ENCODE peak calls at places on chromosomes 5 and 9, in seven cellular contexts. S, D, Y, Q, G, E and B are unnamed samples.

GRCh38 chr5:87132696-87133095 is 135.0 kb upstream of the RASA1 start:
- DNase-seq in S (peak), D (no peak), Y (no peak), Q (no peak), G (peak), E (no peak), B (no peak)

GRCh38 chr9:2082802-2083201 is 67.7 kb downstream of the SMARCA2 start:
- DNase-seq in S (no peak), D (no peak), Y (no peak), Q (peak), G (no peak), E (no peak), B (no peak)

GRCh38 chr9:108861464-108861863 is 602 bp upstream of the ACTL7A start:
- DNase-seq in S (no peak), D (no peak), Y (no peak), Q (no peak), G (no peak), E (no peak), B (no peak)

GRCh38 chr9:134922066-134922931 is 4.6 kb upstream of the FCN1 start:
- DNase-seq in S (no peak), D (peak), Y (no peak), Q (peak), G (no peak), E (no peak), B (no peak)

GRCh38 chr9:98222885-98223640 is 30.6 kb upstream of the CORO2A start:
- DNase-seq in S (peak), D (no peak), Y (no peak), Q (peak), G (peak), E (no peak), B (no peak)

GRCh38 chr5:31036407-31036806 is 157.1 kb upstream of the CDH6 start:
- DNase-seq in S (peak), D (no peak), Y (no peak), Q (peak), G (peak), E (no peak), B (no peak)

GRCh38 chr5:132747693-132748440 is 641 bp downstream of the CCNI2 start:
- DNase-seq in S (no peak), D (no peak), Y (peak), Q (no peak), G (no peak), E (peak), B (no peak)

GRCh38 chr9:727767-728166 is 113.7 kb upstream of the DMRT1 start:
- DNase-seq in S (no peak), D (no peak), Y (no peak), Q (no peak), G (peak), E (no peak), B (no peak)

GRCh38 chr5:138230261-138230660 is 17.1 kb upstream of the CDC23 start:
- DNase-seq in S (peak), D (no peak), Y (no peak), Q (no peak), G (no peak), E (no peak), B (no peak)

GRCh38 chr5:38104497-38105230 is 153.7 kb upstream of the EGFLAM start:
- DNase-seq in S (no peak), D (no peak), Y (no peak), Q (no peak), G (peak), E (no peak), B (no peak)

GRCh38 chr5:147949711-147950573 is 43.6 kb upstream of the C5orf46 start:
- DNase-seq in S (peak), D (no peak), Y (no peak), Q (peak), G (peak), E (no peak), B (no peak)

GRCh38 chr9:119698535-119698934 is 329.3 kb upstream of the BRINP1 start:
- DNase-seq in S (no peak), D (no peak), Y (no peak), Q (no peak), G (no peak), E (no peak), B (no peak)

GRCh38 chr5:123785160-123786001 is 273.4 kb downstream of the CSNK1G3 start:
- DNase-seq in S (peak), D (no peak), Y (no peak), Q (peak), G (peak), E (peak), B (no peak)

GRCh38 chr9:131744171-131744714 is 4.4 kb upstream of the RAPGEF1 start:
- DNase-seq in S (peak), D (no peak), Y (peak), Q (no peak), G (no peak), E (peak), B (no peak)

GRCh38 chr5:138770291-138770690 is 17.1 kb downstream of the CTNNA1 start:
- DNase-seq in S (no peak), D (no peak), Y (no peak), Q (no peak), G (no peak), E (no peak), B (no peak)

GRCh38 chr5:143642791-143643190 is 169.2 kb upstream of the HMHB1 start:
- DNase-seq in S (peak), D (no peak), Y (no peak), Q (no peak), G (peak), E (no peak), B (no peak)

GRCh38 chr9:37005517-37006140 is 28.4 kb downstream of the PAX5 start:
- DNase-seq in S (no peak), D (no peak), Y (no peak), Q (no peak), G (no peak), E (no peak), B (no peak)

DNA sequence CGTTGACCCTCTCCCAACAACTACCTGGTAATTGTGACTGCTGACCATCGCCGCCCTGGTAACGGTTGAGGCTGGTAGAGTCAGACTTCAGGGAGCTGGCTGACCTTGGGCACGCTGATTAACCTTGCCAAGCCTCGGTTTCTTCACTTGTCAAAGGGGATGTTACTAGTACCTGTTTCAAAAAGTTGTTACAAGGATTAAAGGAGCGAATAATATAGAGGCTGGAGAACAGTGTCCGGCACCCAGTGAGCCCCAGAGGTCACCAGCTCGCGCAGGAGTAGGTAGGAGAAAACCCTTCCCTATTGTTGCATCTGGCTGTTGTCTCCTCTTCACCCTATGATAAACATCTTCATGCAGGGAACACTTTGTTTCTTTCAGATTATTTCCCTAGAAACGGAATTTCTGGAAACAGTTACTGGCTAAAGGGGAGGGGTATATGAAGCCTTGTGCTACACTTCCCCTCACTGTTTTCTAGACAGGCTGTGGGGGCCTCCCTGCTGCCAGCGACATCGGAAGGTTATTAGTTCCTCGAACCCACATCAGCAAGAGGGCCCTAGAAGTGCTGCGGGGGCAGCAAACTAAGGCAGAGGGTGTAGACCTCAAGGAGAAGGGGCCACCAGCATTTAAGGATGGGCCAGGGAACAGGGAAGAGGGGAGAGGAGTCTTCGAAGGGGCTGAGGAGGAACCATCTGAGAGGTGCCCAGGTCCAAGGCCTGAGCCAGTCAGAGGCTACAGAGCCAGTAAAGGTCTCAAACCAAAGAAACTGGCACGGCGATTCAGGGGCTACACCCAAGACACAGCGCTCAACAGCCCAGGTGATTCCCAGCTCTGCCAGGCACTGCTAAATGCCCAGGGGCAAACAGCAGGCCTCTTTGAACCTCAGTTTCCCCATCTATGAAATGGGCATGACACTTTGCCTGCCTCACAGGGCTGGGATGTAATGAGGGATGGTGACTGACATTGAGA is 37.6 kb downstream of the HRH2 start:
- DNase-seq in S (no peak), D (no peak), Y (no peak), Q (no peak), G (no peak), E (no peak), B (no peak)
- H3K27ac ChIP-seq in S (no peak), D (peak), Y (peak), Q (no peak), G (no peak), E (no peak), B (peak)

DNA sequence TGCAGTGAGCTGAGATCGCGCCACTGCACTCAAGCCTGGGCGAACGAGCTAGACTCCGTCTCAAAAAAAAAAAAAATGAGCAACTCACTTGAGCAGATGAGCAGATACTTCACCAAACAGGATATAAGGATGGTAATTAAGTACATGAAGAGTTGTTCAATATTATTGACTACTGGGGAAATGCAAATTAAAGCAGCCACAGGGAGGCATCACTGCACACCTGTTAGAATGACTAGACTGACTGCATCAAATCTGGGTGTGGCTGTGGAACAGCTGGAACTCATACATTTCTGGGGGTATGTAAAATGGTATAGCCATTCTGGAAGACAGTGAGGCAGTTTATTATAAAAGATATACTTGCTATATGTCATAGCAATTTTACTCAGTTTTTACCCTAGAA is 93.0 kb downstream of the WNK2 start:
- DNase-seq in S (no peak), D (no peak), Y (no peak), Q (no peak), G (peak), E (no peak), B (no peak)
- H3K27ac ChIP-seq in S (no peak), D (no peak), Y (no peak), Q (no peak), G (no peak), E (no peak), B (no peak)

GRCh38 chr5:150596313-150596712 is 44.1 kb upstream of the SYNPO start:
- DNase-seq in S (no peak), D (no peak), Y (no peak), Q (no peak), G (no peak), E (no peak), B (no peak)

GRCh38 chr5:150593996-150594395 is 46.5 kb upstream of the SYNPO start:
- DNase-seq in S (no peak), D (no peak), Y (no peak), Q (no peak), G (no peak), E (no peak), B (no peak)

GRCh38 chr5:150590979-150591411 is 49.5 kb upstream of the SYNPO start:
- DNase-seq in S (no peak), D (peak), Y (no peak), Q (no peak), G (no peak), E (no peak), B (peak)

GRCh38 chr5:150595466-150596031 is 44.9 kb upstream of the SYNPO start:
- DNase-seq in S (no peak), D (no peak), Y (no peak), Q (no peak), G (no peak), E (no peak), B (no peak)

GRCh38 chr5:150593593-150593992 is 46.9 kb upstream of the SYNPO start:
- DNase-seq in S (no peak), D (no peak), Y (no peak), Q (no peak), G (no peak), E (no peak), B (no peak)
- H3K27ac ChIP-seq in S (no peak), D (no peak), Y (no peak), Q (no peak), G (no peak), E (no peak), B (no peak)

GRCh38 chr9:20297646-20298084 is 324.6 kb downstream of the MLLT3 start:
- DNase-seq in S (peak), D (peak), Y (no peak), Q (peak), G (no peak), E (no peak), B (no peak)
- H3K27ac ChIP-seq in S (no peak), D (peak), Y (no peak), Q (no peak), G (no peak), E (no peak), B (no peak)

GRCh38 chr5:59450245-59450644 is 443.3 kb downstream of the PDE4D start:
- DNase-seq in S (no peak), D (no peak), Y (no peak), Q (no peak), G (peak), E (no peak), B (no peak)
- H3K27ac ChIP-seq in S (no peak), D (no peak), Y (no peak), Q (no peak), G (no peak), E (no peak), B (no peak)

DNA sequence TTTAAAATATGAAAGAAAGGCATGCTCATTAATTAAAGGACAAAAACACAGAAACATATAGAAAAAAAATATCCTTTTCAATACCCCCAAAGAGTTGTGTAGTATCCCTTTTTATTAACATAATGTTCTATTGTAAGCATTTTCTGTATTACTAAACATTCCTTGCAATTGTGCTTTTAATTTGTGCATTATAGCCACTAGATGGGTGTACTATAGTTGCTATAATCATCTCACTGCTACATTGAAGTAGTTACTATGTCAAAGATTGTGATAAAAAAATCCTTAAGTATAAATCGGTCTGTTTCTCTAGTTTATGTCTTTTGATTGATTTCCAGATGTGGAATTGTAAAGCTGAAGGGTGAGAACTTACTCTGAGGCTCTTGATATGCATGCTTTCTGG is 21.4 kb downstream of the FREM1 start:
- DNase-seq in S (no peak), D (no peak), Y (no peak), Q (peak), G (no peak), E (no peak), B (no peak)
- H3K27ac ChIP-seq in S (no peak), D (no peak), Y (no peak), Q (no peak), G (no peak), E (no peak), B (no peak)

GRCh38 chr5:174093132-174093531 is 47.6 kb downstream of the NSG2 start:
- DNase-seq in S (no peak), D (no peak), Y (no peak), Q (no peak), G (no peak), E (no peak), B (no peak)

GRCh38 chr5:174094857-174095606 is 49.5 kb downstream of the NSG2 start:
- DNase-seq in S (no peak), D (no peak), Y (no peak), Q (no peak), G (no peak), E (no peak), B (no peak)

GRCh38 chr5:174098694-174099093 is 53.2 kb downstream of the NSG2 start:
- DNase-seq in S (no peak), D (no peak), Y (no peak), Q (no peak), G (no peak), E (no peak), B (no peak)

GRCh38 chr5:174097486-174098185 is 52.1 kb downstream of the NSG2 start:
- DNase-seq in S (peak), D (no peak), Y (no peak), Q (no peak), G (peak), E (no peak), B (no peak)

DNA sequence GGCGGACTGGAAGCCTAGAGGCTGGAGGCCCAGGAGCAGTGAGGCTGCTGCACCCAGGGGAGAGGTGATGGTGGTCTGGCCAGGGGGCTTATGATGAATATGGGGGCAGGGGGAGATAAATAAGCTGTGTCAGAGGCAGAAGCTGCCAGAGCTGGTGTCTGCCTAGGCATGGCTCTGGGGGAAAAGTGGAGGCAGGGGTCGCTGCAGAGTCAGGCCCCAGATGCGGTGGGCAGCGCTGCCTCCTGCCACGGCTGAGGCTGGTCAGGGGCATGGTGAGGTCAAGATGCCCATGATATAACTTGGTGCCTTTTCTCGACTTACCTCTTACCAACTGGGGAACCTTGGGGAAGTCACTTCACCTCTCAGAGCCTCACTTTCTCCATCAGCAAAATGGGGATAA is 51.1 kb downstream of the NSG2 start:
- DNase-seq in S (no peak), D (no peak), Y (no peak), Q (no peak), G (no peak), E (no peak), B (no peak)
- H3K27ac ChIP-seq in S (no peak), D (no peak), Y (no peak), Q (no peak), G (no peak), E (no peak), B (no peak)

DNA sequence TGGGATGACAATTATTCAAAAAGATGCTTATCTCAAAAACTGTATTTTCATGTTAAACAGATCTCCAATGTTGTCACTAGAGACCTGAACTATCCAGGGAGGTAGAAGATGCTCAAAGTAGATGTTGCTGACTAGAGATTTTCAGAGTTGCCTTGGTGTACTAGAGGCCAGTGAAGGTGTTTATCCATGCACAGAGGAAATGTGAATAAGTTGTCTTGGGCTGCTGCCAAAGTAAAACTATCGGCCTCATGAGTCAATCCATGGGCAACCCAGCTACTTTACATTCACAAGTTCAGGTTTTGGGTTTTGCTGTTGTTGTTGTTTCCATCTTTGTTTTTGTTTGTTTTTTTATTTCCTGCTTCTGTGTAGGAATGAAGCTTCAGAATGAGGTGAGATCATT is 141.1 kb upstream of the RANBP3L start:
- DNase-seq in S (peak), D (no peak), Y (no peak), Q (peak), G (peak), E (no peak), B (no peak)
- H3K27ac ChIP-seq in S (no peak), D (peak), Y (no peak), Q (no peak), G (no peak), E (no peak), B (no peak)

GRCh38 chr5:68265347-68265746 is 49.8 kb downstream of the PIK3R1 start:
- DNase-seq in S (no peak), D (no peak), Y (no peak), Q (peak), G (no peak), E (no peak), B (no peak)
- H3K27ac ChIP-seq in S (peak), D (peak), Y (peak), Q (peak), G (no peak), E (peak), B (no peak)